ENCODE peak calls at places on chromosomes 4 and X, in six cellular contexts. R is upper lobe of right lung; P is body of pancreas; X is PC-3; J is progenitor cell of endocrine pancreas; H is CD8-positive, alpha-beta T cell. N is an unnamed sample.

GRCh38 chr4:19748470-19748869 is 503.2 kb upstream of the SLIT2 start:
- DNase-seq in R (no peak), P (peak), X (no peak), J (no peak), H (no peak), N (no peak)

GRCh38 chr4:71261001-71261400 is 77.8 kb upstream of the SLC4A4 start:
- DNase-seq in R (no peak), P (no peak), X (no peak), J (no peak), H (no peak), N (no peak)

GRCh38 chrX:103629295-103630170 is 758 bp downstream of the TCEAL1 start:
- DNase-seq in R (peak), P (peak), X (peak), J (peak), H (no peak), N (peak)

GRCh38 chrX:35809816-35810215 is 11.7 kb downstream of the MAGEB16 start:
- DNase-seq in R (no peak), P (no peak), X (no peak), J (no peak), H (no peak), N (no peak)

GRCh38 chrX:71543316-71543715 is 10.4 kb downstream of the OGT start:
- DNase-seq in R (no peak), P (peak), X (peak), J (no peak), H (no peak), N (no peak)

GRCh38 chr4:67250497-67250896 is 294.8 kb downstream of the CENPC start:
- DNase-seq in R (no peak), P (no peak), X (no peak), J (no peak), H (no peak), N (no peak)

GRCh38 chrX:150772150-150772970 is 79.2 kb downstream of the MTMR1 start:
- DNase-seq in R (peak), P (peak), X (peak), J (peak), H (peak), N (peak)

GRCh38 chrX:71958281-71958675 is 47.6 kb downstream of the NHSL2 start:
- DNase-seq in R (no peak), P (no peak), X (no peak), J (no peak), H (no peak), N (no peak)

GRCh38 chr4:20984011-20984836 is 284.0 kb downstream of the PACRGL start:
- DNase-seq in R (peak), P (no peak), X (no peak), J (peak), H (no peak), N (no peak)

GRCh38 chr4:1496116-1496642 is 89.9 kb upstream of the NKX1-1 start:
- DNase-seq in R (no peak), P (no peak), X (no peak), J (no peak), H (no peak), N (no peak)

GRCh38 chr4:74501579-74501978 is 56.6 kb downstream of the AREG start:
- DNase-seq in R (no peak), P (no peak), X (peak), J (no peak), H (no peak), N (no peak)

DNA sequence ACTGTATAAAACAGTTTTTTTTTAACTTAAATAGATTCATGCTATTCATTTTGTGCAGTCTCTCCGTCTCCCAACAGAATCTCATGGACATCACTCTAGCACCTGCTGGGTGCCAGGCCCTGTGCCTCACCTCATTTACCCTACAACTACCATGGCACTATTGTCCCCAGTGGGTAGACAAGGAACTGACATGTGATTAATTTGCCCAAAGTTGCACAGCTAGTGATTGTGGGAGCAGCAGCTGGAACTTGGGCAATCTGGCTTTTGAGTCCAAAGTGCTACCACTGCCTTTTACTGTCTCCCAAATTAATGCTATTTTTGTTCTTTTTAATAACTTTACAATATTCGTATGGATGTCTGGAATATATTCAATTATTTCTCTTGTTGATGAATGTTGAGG is 11.2 kb upstream of the PGRMC2 start:
- DNase-seq in R (no peak), P (peak), X (no peak), J (no peak), H (no peak), N (no peak)
- TF ChIP-seq CTCF in R (no peak), P (no peak), X (no peak), J (no peak), H (no peak), N (no peak)

DNA sequence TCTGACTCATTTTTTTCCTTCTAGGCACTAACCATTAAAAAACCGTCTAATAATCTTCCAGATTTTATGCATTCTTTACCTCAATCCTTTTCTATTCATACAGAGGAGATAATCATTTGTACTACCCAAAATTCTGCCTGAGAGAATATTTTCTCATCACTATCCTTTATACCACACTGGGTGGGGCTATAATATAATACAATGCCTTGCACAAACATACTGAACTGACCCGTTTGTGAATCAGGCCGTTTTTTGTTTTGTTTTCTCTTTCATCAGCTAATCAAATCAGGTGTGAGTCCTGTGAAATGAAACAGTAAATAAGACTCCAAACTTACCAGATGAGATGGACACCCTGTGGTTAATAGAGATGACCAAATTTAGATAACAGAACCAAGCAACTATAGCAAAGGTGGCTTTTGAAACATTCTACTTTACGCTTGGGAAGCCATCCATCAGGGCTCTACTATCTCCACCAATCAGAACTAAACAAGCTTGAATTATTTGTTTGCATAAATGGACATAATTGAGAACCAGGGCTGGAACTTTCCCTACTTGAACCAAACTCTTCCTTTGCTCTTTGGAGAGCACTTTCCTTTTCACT is 573.0 kb downstream of the GABRG1 start:
- DNase-seq in R (no peak), P (no peak), X (peak), J (no peak), H (no peak), N (no peak)
- TF ChIP-seq CTCF in R (no peak), P (no peak), X (no peak), J (no peak), H (no peak), N (no peak)

DNA sequence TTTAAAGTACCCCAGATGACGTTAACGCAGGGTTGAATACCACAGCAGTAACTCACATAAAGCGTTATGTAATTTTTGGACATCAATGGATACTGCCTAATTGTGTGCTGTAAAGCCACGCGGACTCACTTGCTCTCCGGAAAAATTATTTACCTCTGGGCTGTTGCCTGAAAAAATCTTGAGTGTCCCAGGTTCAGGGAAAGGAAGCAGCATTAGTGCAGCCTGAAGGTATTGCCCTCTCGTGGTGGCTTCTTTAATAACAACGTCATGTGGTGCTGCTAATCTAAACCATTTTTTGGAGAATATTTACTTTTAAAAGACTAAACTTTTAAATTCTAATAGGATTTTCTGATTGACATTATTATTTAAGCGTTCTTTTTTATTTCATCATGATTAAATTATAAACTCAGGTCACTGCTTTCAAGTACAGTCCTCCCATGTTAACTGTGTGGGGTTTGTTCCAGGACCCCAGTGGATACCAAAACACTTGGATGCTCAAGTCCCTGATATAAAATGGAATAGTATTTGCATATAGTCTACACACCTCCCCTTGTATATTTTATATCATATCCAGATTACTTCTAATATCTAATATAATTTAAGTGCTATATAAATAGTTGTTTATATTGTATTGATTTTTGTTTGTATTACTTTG is 384.8 kb downstream of the FAM133A start:
- DNase-seq in R (no peak), P (peak), X (peak), J (no peak), H (no peak), N (peak)
- TF ChIP-seq CTCF in R (peak), P (no peak), X (peak), J (peak), H (no peak), N (peak)

DNA sequence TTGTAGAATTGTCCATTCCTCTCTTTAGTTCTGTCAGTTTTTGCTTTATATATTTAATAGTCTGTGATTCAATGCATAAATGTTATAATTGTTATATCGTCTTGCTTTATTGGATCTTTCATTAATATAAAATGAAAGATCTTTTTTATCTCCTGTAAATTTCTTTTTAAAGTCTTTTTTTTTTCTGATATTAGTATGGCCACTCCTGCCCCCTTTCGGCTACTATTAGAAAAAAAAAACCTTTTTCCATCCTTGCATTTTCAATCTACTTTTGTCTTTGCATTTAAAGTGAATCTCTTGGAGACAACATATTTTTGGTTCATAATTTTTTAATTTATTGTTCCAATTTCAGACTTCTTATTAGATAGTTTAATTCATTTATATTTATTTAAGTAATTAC is 677.4 kb upstream of the NDST4 start:
- DNase-seq in R (no peak), P (no peak), X (no peak), J (no peak), H (no peak), N (no peak)
- TF ChIP-seq CTCF in R (no peak), P (no peak), X (peak), J (peak), H (no peak), N (no peak)

DNA sequence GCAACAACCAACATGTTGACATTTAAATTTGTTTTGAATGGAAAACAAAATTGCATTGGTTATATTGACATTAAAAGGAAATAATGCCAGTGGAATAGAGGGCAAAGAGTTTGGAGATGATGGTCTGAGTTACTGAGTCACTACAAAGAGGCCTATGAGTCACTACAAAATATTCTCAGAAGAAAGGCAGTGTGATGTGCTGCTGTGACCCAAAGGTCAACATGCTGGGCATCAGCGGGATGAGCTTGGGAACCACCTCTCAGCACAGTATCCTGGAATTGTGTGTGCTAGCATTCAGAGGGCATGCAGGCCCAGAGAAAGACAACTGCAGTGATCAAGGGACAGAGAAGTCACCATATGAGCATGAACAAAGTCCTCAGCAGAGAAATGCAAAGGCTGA is 2.8 kb downstream of the CMC4 start:
- DNase-seq in R (no peak), P (no peak), X (peak), J (no peak), H (no peak), N (no peak)
- TF ChIP-seq CTCF in R (no peak), P (no peak), X (no peak), J (no peak), H (no peak), N (no peak)

GRCh38 chr4:95594629-95595028 is 45.9 kb upstream of the UNC5C start:
- DNase-seq in R (no peak), P (no peak), X (no peak), J (no peak), H (no peak), N (no peak)
- TF ChIP-seq CTCF in R (no peak), P (no peak), X (no peak), J (no peak), H (no peak), N (no peak)